ENCODE peak calls at places on chromosomes 12 and 14, in six cellular contexts. Q is stimulated activated CD4-positive, alpha-beta T cell treated with anti-CD3 and anti-CD28 coated beads, Interleukin-2, amount 100 ng/mL, for 24 hours; F is SHP77; M is activated T-cell treated with anti-CD3 and anti-CD28 coated beads, Interleukin-2, amount 50 U/mL, for 4 hours; B is GM23338; L is T1000. V is an unnamed sample.

GRCh38 chr14:30679032-30679431 is 56.9 kb downstream of the SCFD1 start:
- DNase-seq in Q (no peak), M (no peak), L (no peak), B (no peak), F (no peak), V (no peak)

GRCh38 chr12:69161835-69162234 is 77.5 kb upstream of the CPSF6 start:
- DNase-seq in M (no peak), B (no peak), L (no peak), F (no peak), Q (peak; percentile 51), V (no peak)

GRCh38 chr12:27299102-27299501 is 33.5 kb upstream of the BMAL2 start:
- DNase-seq in B (no peak), F (no peak), L (no peak), Q (no peak), M (no peak), V (no peak)

GRCh38 chr12:6213969-6214368 is 13.8 kb downstream of the CD9 start:
- DNase-seq in Q (no peak), L (no peak), F (no peak), B (no peak), M (no peak), V (no peak)

GRCh38 chr12:7289743-7290142 is 14.1 kb upstream of the ACSM4 start:
- DNase-seq in B (peak; percentile 75), Q (no peak), M (no peak), F (no peak), L (no peak), V (no peak)

GRCh38 chr14:23578560-23579310 is at the start of gene JPH4:
- DNase-seq in L (no peak), F (peak; percentile 79), M (no peak), B (peak; percentile 79), Q (no peak), V (no peak)

GRCh38 chr12:6326316-6326959 is 15.4 kb downstream of the TNFRSF1A start:
- DNase-seq in B (peak; percentile 86), M (no peak), L (no peak), Q (no peak), F (peak; percentile 14), V (no peak)

GRCh38 chr14:104135121-104135903 is 3.1 kb upstream of the KIF26A start:
- DNase-seq in Q (no peak), F (peak; percentile 29), M (no peak), L (no peak), B (peak; percentile 91), V (no peak)

GRCh38 chr14:35155962-35156361 is 33.6 kb downstream of the PRORP start:
- DNase-seq in B (peak; percentile 2), F (no peak), L (no peak), Q (no peak), M (no peak), V (no peak)

GRCh38 chr12:27606986-27607385 is 83.0 kb downstream of the PPFIBP1 start:
- DNase-seq in F (no peak), Q (no peak), L (no peak), B (no peak), M (no peak), V (no peak)

GRCh38 chr14:77141592-77142288 is at the start of gene ZDHHC22:
- DNase-seq in L (no peak), M (no peak), Q (no peak), B (peak; percentile 79), F (peak; percentile 72), V (no peak)

GRCh38 chr12:95547522-95548055 is 3.7 kb downstream of the USP44 start:
- DNase-seq in Q (no peak), L (no peak), B (peak; percentile 78), F (no peak), M (no peak), V (peak; percentile 46)

GRCh38 chr14:93019367-93019843 is 96.3 kb downstream of the ITPK1 start:
- DNase-seq in B (no peak), L (no peak), Q (no peak), F (no peak), M (no peak), V (no peak)

GRCh38 chr14:42222924-42223471 is 616.3 kb downstream of the LRFN5 start:
- DNase-seq in B (peak; percentile 8), L (peak; percentile 19), F (peak; percentile 74), Q (no peak), M (no peak), V (no peak)

GRCh38 chr14:89566644-89567411 is 149.8 kb upstream of the FOXN3 start:
- DNase-seq in Q (no peak), L (no peak), M (no peak), F (no peak), B (no peak), V (no peak)

GRCh38 chr14:95620659-95621059 is 65.6 kb upstream of the TCL1B start:
- DNase-seq in Q (no peak), M (peak; percentile 19), F (no peak), L (no peak), B (peak; percentile 18), V (no peak)

GRCh38 chr14:60999536-60999935 is 18.5 kb downstream of the SLC38A6 start:
- DNase-seq in Q (no peak), M (no peak), F (no peak), B (no peak), L (no peak), V (no peak)

GRCh38 chr12:26853303-26854027 is 20.5 kb upstream of the ITPR2 start:
- DNase-seq in Q (peak; percentile 74), F (peak; percentile 67), M (peak; percentile 64), L (peak; percentile 28), B (peak; percentile 78), V (peak; percentile 71)

GRCh38 chr12:10726945-10727344 is 3.8 kb upstream of the YBX3 start:
- DNase-seq in L (no peak), Q (no peak), M (no peak), B (no peak), F (no peak), V (peak; percentile 86)

GRCh38 chr12:12546314-12546772 is 16.3 kb downstream of the DUSP16 start:
- DNase-seq in F (no peak), B (no peak), M (no peak), L (no peak), Q (no peak), V (no peak)

GRCh38 chr14:52266179-52266578 is 1.3 kb upstream of the PTGDR start:
- DNase-seq in L (peak; percentile 17), B (no peak), F (no peak), Q (no peak), M (no peak), V (no peak)

GRCh38 chr12:3553681-3554546 is 62.9 kb downstream of the PRMT8 start:
- DNase-seq in B (peak; percentile 54), M (no peak), L (no peak), Q (no peak), F (no peak), V (no peak)

GRCh38 chr12:80763874-80764273 is 47.2 kb downstream of the MYF5 start:
- DNase-seq in Q (no peak), L (no peak), B (peak; percentile 81), M (no peak), F (peak; percentile 32), V (peak; percentile 7)

GRCh38 chr14:67166450-67166853 is 22.8 kb upstream of the GARIN2 start:
- DNase-seq in B (peak; percentile 78), L (no peak), M (peak; percentile 7), Q (peak; percentile 48), F (peak; percentile 13), V (peak; percentile 51)

GRCh38 chr12:132505105-132505851 is 15.3 kb downstream of the FBRSL1 start:
- DNase-seq in L (no peak), B (no peak), Q (no peak), M (no peak), F (no peak), V (no peak)

GRCh38 chr14:52467515-52468266 is 84.6 kb downstream of the TXNDC16 start:
- DNase-seq in B (no peak), Q (no peak), F (no peak), L (no peak), M (no peak), V (no peak)

GRCh38 chr14:44385906-44386305 is 121.2 kb downstream of the FSCB start:
- DNase-seq in L (no peak), Q (no peak), B (no peak), F (no peak), M (no peak), V (no peak)

GRCh38 chr12:4145990-4146859 is 127.3 kb upstream of the CCND2 start:
- DNase-seq in Q (peak; percentile 74), F (no peak), L (no peak), B (no peak), M (peak; percentile 44), V (no peak)

GRCh38 chr12:122467983-122468382 is 32.7 kb downstream of the ZCCHC8 start:
- DNase-seq in Q (no peak), L (no peak), B (no peak), M (no peak), F (no peak), V (peak; percentile 72)

GRCh38 chr14:55419663-55420062 is 8.0 kb upstream of the ATG14 start:
- DNase-seq in M (no peak), Q (no peak), B (no peak), F (no peak), L (no peak), V (no peak)

GRCh38 chr14:57492859-57493258 is 798 bp downstream of the CCDC198 start:
- DNase-seq in M (no peak), B (no peak), Q (no peak), F (peak; percentile 32), L (no peak), V (no peak)